ENCODE peak calls at places on chromosome 12, in five cellular contexts. P is NCI-H1105 treated with DMSO at 0.1 percent for 48 hours; V is occipital lobe; H is stromal cell of bone marrow; E is stimulated activated CD8-positive, alpha-beta memory T cell treated with anti-CD3 and anti-CD28 coated beads, Interleukin-4, amount 100 ng/mL, for 1 hour. R is an unnamed sample.

GRCh38 chr12:92574046-92574783 is 128.6 kb upstream of the PLEKHG7 start:
- DNase-seq in H (no peak), V (no peak), E (no peak), P (peak), R (no peak)

GRCh38 chr12:119807380-119807779 is 69.7 kb downstream of the CIT start:
- DNase-seq in V (no peak), E (no peak), H (no peak), P (peak), R (no peak)

GRCh38 chr12:50188875-50189575 is 21.9 kb upstream of the CERS5 start:
- DNase-seq in P (no peak), E (no peak), V (no peak), H (no peak), R (no peak)

GRCh38 chr12:112577473-112578334 is 159.0 kb downstream of the PTPN11 start:
- DNase-seq in V (no peak), H (no peak), E (no peak), P (no peak), R (no peak)

GRCh38 chr12:132160016-132160415 is 15.8 kb downstream of the NOC4L start:
- DNase-seq in P (no peak), H (no peak), V (no peak), E (no peak), R (no peak)

GRCh38 chr12:111168009-111168786 is 200.7 kb downstream of the PHETA1 start:
- DNase-seq in H (no peak), E (no peak), V (no peak), P (no peak), R (no peak)

GRCh38 chr12:84697141-84697540 is 215.5 kb downstream of the SLC6A15 start:
- DNase-seq in H (no peak), E (no peak), P (no peak), V (no peak), R (peak)

GRCh38 chr12:51360315-51360714 is 13.8 kb upstream of the CELA1 start:
- DNase-seq in E (no peak), V (no peak), H (no peak), P (no peak), R (no peak)

GRCh38 chr12:122505419-122506051 is 4.8 kb upstream of the ZCCHC8 start:
- DNase-seq in E (no peak), H (no peak), V (no peak), P (no peak), R (no peak)

R was measured in HS-5.